ENCODE peak calls at places on chromosome 18, in four cellular contexts. One of them, this sample, is unnamed.

GRCh38 chr18:32896781-32897547 is 124.1 kb upstream of the KLHL14 start:
- DNase-seq in bronchial epithelial cell: no peak
- DNase-seq in adrenal gland: no peak
- DNase-seq in tibial artery: no peak
- DNase-seq in this sample: no peak

GRCh38 chr18:44897445-44898215 is 216.9 kb downstream of the SETBP1 start:
- DNase-seq in bronchial epithelial cell: no peak
- DNase-seq in tibial artery: no peak
- DNase-seq in adrenal gland: no peak
- DNase-seq in this sample: no peak

GRCh38 chr18:45686892-45687611 is 36.9 kb upstream of the SLC14A1 start:
- DNase-seq in tibial artery: no peak
- DNase-seq in adrenal gland: no peak
- DNase-seq in bronchial epithelial cell: no peak
- DNase-seq in this sample: no peak

GRCh38 chr18:313931-314330 is 46.1 kb upstream of the THOC1 start:
- DNase-seq in bronchial epithelial cell: no peak
- DNase-seq in adrenal gland: no peak
- DNase-seq in tibial artery: no peak
- DNase-seq in this sample: no peak

GRCh38 chr18:27164905-27165304 is 20.2 kb downstream of the CHST9 start:
- DNase-seq in tibial artery: no peak
- DNase-seq in adrenal gland: no peak
- DNase-seq in bronchial epithelial cell: no peak
- DNase-seq in this sample: no peak

GRCh38 chr18:8623549-8624106 is 14.4 kb downstream of the RAB12 start:
- DNase-seq in adrenal gland: no peak
- DNase-seq in tibial artery: peak; percentile 37
- DNase-seq in bronchial epithelial cell: no peak
- DNase-seq in this sample: no peak

GRCh38 chr18:61502472-61502871 is 169.2 kb downstream of the CDH20 start:
- DNase-seq in bronchial epithelial cell: peak; percentile 57
- DNase-seq in tibial artery: peak; percentile 23
- DNase-seq in adrenal gland: peak; percentile 61
- DNase-seq in this sample: peak; percentile 72

GRCh38 chr18:73774836-73775509 is 372.7 kb downstream of the FBXO15 start:
- DNase-seq in tibial artery: no peak
- DNase-seq in adrenal gland: no peak
- DNase-seq in bronchial epithelial cell: peak; percentile 20
- DNase-seq in this sample: peak; percentile 14

GRCh38 chr18:43077510-43078290 is 37.8 kb downstream of the RIT2 start:
- DNase-seq in tibial artery: no peak
- DNase-seq in adrenal gland: no peak
- DNase-seq in bronchial epithelial cell: no peak
- DNase-seq in this sample: no peak

GRCh38 chr18:6795307-6795706 is 65.8 kb downstream of the ARHGAP28 start:
- DNase-seq in tibial artery: no peak
- DNase-seq in adrenal gland: no peak
- DNase-seq in bronchial epithelial cell: no peak
- DNase-seq in this sample: no peak

GRCh38 chr18:60372598-60372997 is at the start of gene MC4R:
- DNase-seq in bronchial epithelial cell: peak; percentile 74
- DNase-seq in adrenal gland: no peak
- DNase-seq in tibial artery: no peak
- DNase-seq in this sample: peak; percentile 79

GRCh38 chr18:644395-645004 is 13.0 kb upstream of the TYMS start:
- DNase-seq in adrenal gland: no peak
- DNase-seq in bronchial epithelial cell: no peak
- DNase-seq in tibial artery: no peak
- DNase-seq in this sample: peak; percentile 41

GRCh38 chr18:73983496-73983895 is 164.1 kb downstream of the FBXO15 start:
- DNase-seq in tibial artery: no peak
- DNase-seq in bronchial epithelial cell: no peak
- DNase-seq in adrenal gland: no peak
- DNase-seq in this sample: no peak

GRCh38 chr18:73717570-73717969 is 430.1 kb downstream of the FBXO15 start:
- DNase-seq in adrenal gland: no peak
- DNase-seq in bronchial epithelial cell: peak; percentile 57
- DNase-seq in tibial artery: no peak
- DNase-seq in this sample: peak; percentile 22

GRCh38 chr18:3526421-3527354 is 76.7 kb downstream of the TGIF1 start:
- DNase-seq in adrenal gland: no peak
- DNase-seq in bronchial epithelial cell: peak; percentile 16
- DNase-seq in tibial artery: no peak
- DNase-seq in this sample: peak; percentile 81

GRCh38 chr18:62125702-62126101 is 61.2 kb downstream of the PIGN start:
- DNase-seq in bronchial epithelial cell: no peak
- DNase-seq in adrenal gland: no peak
- DNase-seq in tibial artery: no peak
- DNase-seq in this sample: no peak

GRCh38 chr18:64208531-64208930 is 59.6 kb upstream of the LINC00305 start:
- DNase-seq in adrenal gland: no peak
- DNase-seq in tibial artery: no peak
- DNase-seq in bronchial epithelial cell: no peak
- DNase-seq in this sample: no peak

GRCh38 chr18:36960038-36960437 is 131.1 kb downstream of the KIAA1328 start:
- DNase-seq in tibial artery: no peak
- DNase-seq in bronchial epithelial cell: no peak
- DNase-seq in adrenal gland: no peak
- DNase-seq in this sample: no peak

GRCh38 chr18:31206787-31207381 is 44.2 kb upstream of the DSC1 start:
- DNase-seq in adrenal gland: peak; percentile 44
- DNase-seq in tibial artery: peak; percentile 45
- DNase-seq in bronchial epithelial cell: peak; percentile 96
- DNase-seq in this sample: peak; percentile 9

DNA sequence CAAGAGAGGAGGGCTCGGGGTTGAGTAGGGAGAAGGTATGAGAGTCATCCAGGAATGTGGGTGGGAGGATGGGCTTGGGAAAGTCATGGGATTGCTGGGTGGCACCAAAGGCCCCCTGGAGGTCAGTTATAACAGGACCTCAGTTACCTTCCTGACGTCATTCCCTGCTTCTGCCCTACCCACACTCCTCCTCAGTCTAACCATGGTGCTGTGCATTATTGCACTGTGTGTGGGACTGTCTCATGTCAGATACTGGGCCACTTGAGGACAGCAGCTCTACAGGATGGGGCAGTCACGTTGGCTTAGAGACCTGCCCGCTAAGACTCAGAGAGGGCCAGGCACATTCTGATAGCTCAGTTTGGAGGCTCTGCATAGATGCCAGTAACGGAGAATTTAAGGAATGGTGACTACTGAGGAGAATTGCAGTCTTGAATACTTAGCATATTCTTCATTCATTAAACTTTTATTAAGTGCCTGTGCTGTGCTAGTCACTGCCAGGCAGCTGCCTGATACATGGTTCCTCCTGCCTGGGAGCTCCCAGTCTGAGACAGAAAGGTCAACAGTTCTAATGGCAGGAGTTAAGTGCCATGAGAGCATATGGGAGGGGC is 90.5 kb downstream of the LAMA3 start:
- DNase-seq in bronchial epithelial cell: peak; percentile 32
- DNase-seq in tibial artery: no peak
- DNase-seq in adrenal gland: no peak
- DNase-seq in this sample: no peak
- TF ChIP-seq CTCF in bronchial epithelial cell: no peak
- TF ChIP-seq CTCF in tibial artery: no peak
- TF ChIP-seq CTCF in adrenal gland: no peak
- TF ChIP-seq CTCF in this sample: no peak

GRCh38 chr18:50558157-50558556 is 1.7 kb upstream of the MAPK4 start:
- DNase-seq in adrenal gland: no peak
- DNase-seq in bronchial epithelial cell: no peak
- DNase-seq in tibial artery: no peak
- DNase-seq in this sample: no peak
- H3K4me3 ChIP-seq in adrenal gland: no peak overlapping the region
- H3K4me3 ChIP-seq in bronchial epithelial cell: no peak overlapping the region
- H3K4me3 ChIP-seq in tibial artery: no peak overlapping the region
- H3K4me3 ChIP-seq in this sample: no peak overlapping the region

GRCh38 chr18:9750606-9751304 is 42.7 kb downstream of the RAB31 start:
- DNase-seq in tibial artery: no peak
- DNase-seq in adrenal gland: peak; percentile 59
- DNase-seq in bronchial epithelial cell: no peak
- DNase-seq in this sample: no peak
- TF ChIP-seq CTCF in tibial artery: no peak
- TF ChIP-seq CTCF in adrenal gland: no peak
- TF ChIP-seq CTCF in bronchial epithelial cell: no peak
- TF ChIP-seq CTCF in this sample: no peak

GRCh38 chr18:52237551-52237950 is 102.4 kb upstream of the DCC start:
- DNase-seq in bronchial epithelial cell: peak; percentile 91
- DNase-seq in tibial artery: no peak
- DNase-seq in adrenal gland: no peak
- DNase-seq in this sample: no peak

GRCh38 chr18:52236134-52236533 is 103.9 kb upstream of the DCC start:
- DNase-seq in adrenal gland: no peak
- DNase-seq in tibial artery: no peak
- DNase-seq in bronchial epithelial cell: peak; percentile 64
- DNase-seq in this sample: no peak
- H3K4me3 ChIP-seq in adrenal gland: no peak overlapping the region
- H3K4me3 ChIP-seq in tibial artery: no peak overlapping the region
- H3K4me3 ChIP-seq in bronchial epithelial cell: no peak overlapping the region
- H3K4me3 ChIP-seq in this sample: no peak overlapping the region

DNA sequence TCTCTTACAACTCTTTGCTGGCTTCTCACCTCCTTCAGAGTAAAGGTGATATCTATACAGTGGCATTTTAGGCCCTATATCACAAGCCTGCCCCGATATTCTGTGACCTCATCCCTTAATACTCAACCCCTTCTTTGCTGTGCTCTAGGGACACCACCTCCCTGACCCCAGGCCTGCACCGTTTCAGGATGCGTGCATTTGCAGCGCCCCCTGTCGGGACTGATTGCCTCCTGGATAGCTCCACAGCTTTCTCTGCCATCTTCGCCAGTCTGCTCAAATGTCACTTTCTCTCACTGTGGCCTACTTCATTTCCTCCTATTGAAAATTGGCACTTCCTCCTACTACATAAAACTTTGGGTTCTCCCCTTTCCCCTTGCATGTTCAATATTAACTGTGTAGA is 289.6 kb downstream of the SOCS6 start:
- DNase-seq in bronchial epithelial cell: no peak
- DNase-seq in adrenal gland: no peak
- DNase-seq in tibial artery: no peak
- DNase-seq in this sample: peak; percentile 32
- TF ChIP-seq CTCF in bronchial epithelial cell: no peak
- TF ChIP-seq CTCF in adrenal gland: no peak
- TF ChIP-seq CTCF in tibial artery: no peak
- TF ChIP-seq CTCF in this sample: peak; percentile 51

DNA sequence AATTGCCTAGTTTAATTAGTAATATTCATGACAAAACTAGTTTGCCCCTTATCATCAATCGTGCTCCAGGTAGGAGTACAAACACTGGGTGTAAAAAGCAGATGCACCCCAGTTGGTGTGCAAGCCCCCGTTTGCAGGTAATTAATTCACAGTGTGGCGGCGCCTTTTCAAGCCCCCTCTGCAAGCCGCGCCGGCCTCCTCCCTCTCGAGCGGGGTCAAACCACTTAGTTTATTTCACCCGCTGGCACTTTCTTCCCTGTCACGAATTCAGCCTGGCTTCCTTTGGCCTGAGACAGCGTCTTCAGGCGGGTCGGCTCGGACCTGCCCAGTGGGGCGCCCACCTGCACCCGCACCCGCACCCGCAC is 64.7 kb upstream of the MAPRE2 start:
- DNase-seq in adrenal gland: no peak
- DNase-seq in bronchial epithelial cell: no peak
- DNase-seq in tibial artery: peak; percentile 20
- DNase-seq in this sample: no peak
- H3K4me3 ChIP-seq in adrenal gland: peak overlapping the region; percentile 26
- H3K4me3 ChIP-seq in bronchial epithelial cell: peak overlapping the region; percentile 32
- H3K4me3 ChIP-seq in tibial artery: peak overlapping the region; percentile 77
- H3K4me3 ChIP-seq in this sample: peak overlapping the region; percentile 61

GRCh38 chr18:47658498-47658897 is 272.0 kb downstream of the SMAD2 start:
- DNase-seq in bronchial epithelial cell: no peak
- DNase-seq in adrenal gland: no peak
- DNase-seq in tibial artery: no peak
- DNase-seq in this sample: no peak
- TF ChIP-seq CTCF in bronchial epithelial cell: no peak
- TF ChIP-seq CTCF in adrenal gland: no peak
- TF ChIP-seq CTCF in tibial artery: no peak
- TF ChIP-seq CTCF in this sample: no peak

DNA sequence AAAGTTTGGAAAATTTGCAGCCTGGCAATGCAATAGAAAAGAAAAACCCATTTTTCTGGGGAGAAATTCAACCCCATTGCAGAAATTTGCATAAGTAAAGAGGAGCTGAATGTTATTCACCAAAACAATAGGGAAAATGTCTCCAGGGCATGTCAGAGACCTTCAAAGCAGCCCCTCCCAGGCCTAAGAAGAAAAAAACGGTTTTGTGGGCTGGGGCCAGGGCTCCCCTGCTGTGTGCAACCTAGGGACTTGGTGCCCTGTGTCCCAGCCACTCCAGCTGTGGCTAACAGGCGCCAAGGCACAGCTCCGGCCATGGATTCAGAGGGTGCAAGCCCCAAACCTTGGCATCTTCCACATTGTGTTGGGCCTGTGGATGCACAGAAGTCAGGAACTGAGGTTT is 224.5 kb downstream of the TXNL1 start:
- DNase-seq in bronchial epithelial cell: no peak
- DNase-seq in tibial artery: no peak
- DNase-seq in adrenal gland: no peak
- DNase-seq in this sample: no peak
- H3K4me3 ChIP-seq in bronchial epithelial cell: no peak overlapping the region
- H3K4me3 ChIP-seq in tibial artery: no peak overlapping the region
- H3K4me3 ChIP-seq in adrenal gland: no peak overlapping the region
- H3K4me3 ChIP-seq in this sample: no peak overlapping the region

This sample was measured in A673.